ENCODE peak calls at places on chromosomes 2 and 18, in four cellular contexts. A, X, M and G are unnamed samples.

GRCh38 chr2:69509750-69510140 is 72.5 kb upstream of the NFU1 start:
- DNase-seq in M (no peak), X (no peak), A (no peak), G (no peak)

GRCh38 chr18:49814147-49814499 is 790 bp upstream of the ACAA2 start:
- DNase-seq in M (peak; percentile 55), A (no peak), X (no peak), G (no peak)

GRCh38 chr2:6454286-6454990 is 411.3 kb downstream of the CMPK2 start:
- DNase-seq in A (no peak), M (no peak), X (no peak), G (no peak)

GRCh38 chr18:5463390-5463789 is 80.4 kb downstream of the EPB41L3 start:
- DNase-seq in M (peak; percentile 54), A (no peak), X (no peak), G (no peak)

GRCh38 chr18:13889661-13890060 is 25.7 kb downstream of the MC2R start:
- DNase-seq in A (no peak), M (no peak), X (no peak), G (no peak)

GRCh38 chr18:34746614-34747013 is 36.5 kb downstream of the DTNA start:
- DNase-seq in X (no peak), A (no peak), M (no peak), G (no peak)

GRCh38 chr18:3103576-3103975 is 90.6 kb upstream of the LPIN2 start:
- DNase-seq in A (no peak), X (no peak), M (no peak), G (no peak)

GRCh38 chr18:58929206-58929605 is 64.5 kb downstream of the ZNF532 start:
- DNase-seq in A (no peak), X (no peak), M (no peak), G (no peak)

GRCh38 chr2:124824441-124824840 is 799.4 kb downstream of the CNTNAP5 start:
- DNase-seq in X (no peak), A (no peak), M (no peak), G (no peak)

GRCh38 chr2:25891672-25892071 is 13.4 kb upstream of the ASXL2 start:
- DNase-seq in A (no peak), M (no peak), X (no peak), G (no peak)

GRCh38 chr2:150425121-150425559 is 62.3 kb downstream of the RND3 start:
- DNase-seq in M (peak; percentile 36), X (no peak), A (no peak), G (no peak)

GRCh38 chr2:100984892-100985307 is 17.2 kb upstream of the RPL31 start:
- DNase-seq in X (peak; percentile 88), M (peak; percentile 73), A (peak; percentile 64), G (no peak)

GRCh38 chr2:161990741-161991140 is 83.3 kb downstream of the DPP4 start:
- DNase-seq in M (no peak), A (peak; percentile 53), X (no peak), G (no peak)

GRCh38 chr2:7010376-7010775 is 93.2 kb downstream of the RNF144A start:
- DNase-seq in A (no peak), M (no peak), X (no peak), G (no peak)

GRCh38 chr2:26767894-26768487 is 3.9 kb downstream of the SLC35F6 start:
- DNase-seq in M (no peak), A (no peak), X (no peak), G (no peak)

GRCh38 chr18:61894751-61895524 is 2.1 kb upstream of the RNF152 start:
- DNase-seq in A (no peak), X (no peak), M (no peak), G (no peak)

GRCh38 chr2:227395556-227395955 is 7.8 kb upstream of the SCYGR1 start:
- DNase-seq in M (no peak), A (no peak), X (no peak), G (no peak)

GRCh38 chr18:24071779-24072178 is 57.2 kb downstream of the TTC39C start:
- DNase-seq in M (no peak), A (no peak), X (no peak), G (no peak)

GRCh38 chr18:63970803-63971191 is 916 bp downstream of the SERPINB8 start:
- DNase-seq in M (peak; percentile 41), A (no peak), X (peak; percentile 82), G (no peak)

GRCh38 chr18:77607087-77607486 is 357.4 kb downstream of the GALR1 start:
- DNase-seq in X (no peak), M (no peak), A (no peak), G (no peak)

GRCh38 chr2:2765839-2766495 is 434.9 kb upstream of the MYT1L start:
- DNase-seq in X (no peak), A (no peak), M (no peak), G (no peak)

GRCh38 chr2:168699834-168700417 is 102.5 kb upstream of the NOSTRIN start:
- DNase-seq in M (peak; percentile 85), A (no peak), X (peak; percentile 97), G (no peak)

GRCh38 chr18:58385472-58385871 is 243.4 kb downstream of the ALPK2 start:
- DNase-seq in X (no peak), A (no peak), M (no peak), G (no peak)

GRCh38 chr2:65049010-65049639 is 7.1 kb upstream of the CEP68 start:
- DNase-seq in M (no peak), A (no peak), X (no peak), G (no peak)

GRCh38 chr2:2919574-2920365 is 457.8 kb downstream of the EIPR1 start:
- DNase-seq in A (no peak), M (no peak), X (no peak), G (no peak)

GRCh38 chr2:173571021-173571821 is 216.5 kb downstream of the CDCA7 start:
- DNase-seq in X (no peak), M (no peak), A (peak; percentile 24), G (peak; percentile 30)

GRCh38 chr2:234412726-234413125 is 84.2 kb downstream of the ARL4C start:
- DNase-seq in A (no peak), X (no peak), M (no peak), G (no peak)

GRCh38 chr2:237389831-237390230 is 24.1 kb downstream of the COL6A3 start:
- DNase-seq in A (no peak), X (no peak), M (no peak), G (no peak)

GRCh38 chr2:237393523-237393922 is 20.4 kb downstream of the COL6A3 start:
- DNase-seq in M (no peak), A (no peak), X (no peak), G (no peak)

GRCh38 chr2:237390235-237390634 is 23.7 kb downstream of the COL6A3 start:
- DNase-seq in X (no peak), A (no peak), M (no peak), G (no peak)

GRCh38 chr2:237391140-237391539 is 22.8 kb downstream of the COL6A3 start:
- DNase-seq in M (no peak), A (no peak), X (no peak), G (no peak)

GRCh38 chr2:237392186-237392585 is 21.8 kb downstream of the COL6A3 start:
- DNase-seq in M (no peak), A (no peak), X (no peak), G (no peak)
- H3K4me3 ChIP-seq in M (no peak overlapping the region), A (no peak overlapping the region), X (no peak overlapping the region), G (no peak overlapping the region)

DNA sequence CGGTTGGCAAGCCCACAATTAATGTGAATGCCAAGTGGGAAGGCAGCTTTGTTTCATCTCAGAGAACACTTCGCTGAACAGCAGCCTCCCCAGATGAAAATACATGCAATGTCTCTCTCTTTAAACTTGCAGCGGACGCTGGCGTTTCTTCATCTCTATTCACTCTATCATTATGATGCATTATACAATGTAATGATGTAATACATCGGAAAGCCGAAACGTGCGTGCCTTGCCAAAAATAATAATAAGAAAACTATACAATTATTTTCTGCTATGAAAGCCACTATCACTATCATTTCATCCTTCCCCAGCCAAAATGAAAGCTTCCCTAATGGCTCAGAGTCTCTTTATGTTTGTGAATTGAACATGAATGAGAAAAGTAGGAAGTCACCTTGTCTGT is 649.3 kb downstream of the BCL11A start:
- DNase-seq in X (no peak), M (no peak), A (no peak), G (no peak)
- H3K4me3 ChIP-seq in X (no peak overlapping the region), M (no peak overlapping the region), A (no peak overlapping the region), G (no peak overlapping the region)

GRCh38 chr2:70767094-70767698 is 804 bp downstream of the ADD2 start:
- DNase-seq in X (peak; percentile 71), A (no peak), M (no peak), G (no peak)
- H3K4me3 ChIP-seq in X (peak overlapping the region; percentile 29), A (no peak overlapping the region), M (peak overlapping the region; percentile 67), G (peak overlapping the region; percentile 12)

GRCh38 chr2:71715951-71716696 is 262.8 kb downstream of the DYSF start:
- DNase-seq in A (no peak), X (no peak), M (no peak), G (no peak)

GRCh38 chr2:71714601-71715240 is 261.4 kb downstream of the DYSF start:
- DNase-seq in M (no peak), A (no peak), X (no peak), G (no peak)

GRCh38 chr2:71715241-71715750 is 261.9 kb downstream of the DYSF start:
- DNase-seq in A (no peak), X (no peak), M (no peak), G (no peak)

GRCh38 chr2:71718686-71719085 is 265.3 kb downstream of the DYSF start:
- DNase-seq in M (no peak), X (no peak), A (no peak), G (no peak)

DNA sequence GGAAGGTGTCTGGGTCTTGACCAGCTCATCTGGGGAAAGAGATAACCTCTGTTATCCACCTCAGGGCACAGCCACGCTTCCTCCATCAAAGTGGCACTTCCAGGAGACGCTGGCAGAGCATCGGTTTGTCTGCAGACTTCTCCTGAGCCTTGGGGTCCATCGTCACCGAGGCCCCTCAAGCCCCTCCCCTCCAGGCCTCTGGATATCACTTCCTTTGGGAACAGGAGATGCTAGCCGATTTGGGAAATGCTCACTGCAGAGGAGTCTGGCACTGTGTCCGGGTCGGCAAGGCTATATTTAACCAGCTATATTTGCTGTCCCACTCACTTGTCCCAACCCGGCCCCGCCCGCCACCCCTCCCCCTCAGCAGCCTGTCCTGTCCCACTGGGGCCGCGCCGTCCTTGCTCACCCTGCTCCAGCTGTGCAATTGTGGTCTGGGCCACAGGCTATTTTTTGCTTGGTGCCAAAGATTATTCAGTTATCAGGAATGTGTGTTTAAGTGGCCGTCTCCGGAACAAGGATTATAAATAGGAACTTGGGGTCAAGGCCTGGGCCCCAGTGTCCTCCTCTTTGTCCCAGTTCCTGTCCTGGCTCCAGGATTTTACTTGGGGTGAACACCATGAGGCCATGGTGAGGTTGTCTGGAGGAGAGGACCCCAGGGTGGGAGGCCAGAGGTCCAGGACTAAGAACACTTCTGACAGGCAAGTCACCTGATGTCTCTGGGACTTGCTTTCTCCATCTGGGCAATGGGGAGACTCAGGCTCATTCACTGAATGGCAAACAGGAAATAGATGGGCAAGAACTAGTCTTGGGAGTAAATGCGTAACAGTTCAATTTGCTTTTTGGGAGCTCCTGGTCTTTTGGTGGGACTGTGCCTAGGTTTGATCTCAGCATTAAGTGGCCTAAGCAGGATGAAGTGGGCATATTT is 263.6 kb downstream of the DYSF start:
- DNase-seq in M (peak; percentile 96), X (peak; percentile 97), A (peak; percentile 10), G (no peak)
- H3K4me3 ChIP-seq in M (no peak overlapping the region), X (no peak overlapping the region), A (no peak overlapping the region), G (no peak overlapping the region)

GRCh38 chr2:232488097-232488711 is 570 bp upstream of the ECEL1 start:
- DNase-seq in A (no peak), X (peak; percentile 49), M (peak; percentile 7), G (no peak)
- H3K4me3 ChIP-seq in A (no peak overlapping the region), X (no peak overlapping the region), M (no peak overlapping the region), G (no peak overlapping the region)

GRCh38 chr2:196160101-196160500 is 11.3 kb downstream of the STK17B start:
- DNase-seq in X (no peak), A (peak; percentile 57), M (no peak), G (no peak)
- H3K4me3 ChIP-seq in X (no peak overlapping the region), A (no peak overlapping the region), M (no peak overlapping the region), G (no peak overlapping the region)

GRCh38 chr18:11714244-11714918 is 25.3 kb downstream of the GNAL start:
- DNase-seq in X (no peak), A (no peak), M (no peak), G (no peak)
- H3K4me3 ChIP-seq in X (no peak overlapping the region), A (no peak overlapping the region), M (no peak overlapping the region), G (no peak overlapping the region)